ENCODE peak calls at places on chromosomes 7 and 10, in ten cellular contexts. One of them, this sample, is unnamed.

GRCh38 chr7:142785841-142786250 is 15.1 kb downstream of the PRSS2 start:
- DNase-seq in HT1080: no peak
- DNase-seq in activated CD8-positive, alpha-beta memory T cell treated with anti-CD3 and anti-CD28 coated beads, Interleukin-2, amount 10 ng/mL, durations not matched to agents 7 days and 5 days: peak; percentile 89
- DNase-seq in HS-5: no peak
- DNase-seq in left kidney: no peak
- DNase-seq in activated CD4-positive, alpha-beta T cell treated with anti-CD3 and anti-CD28 coated beads for 1 hour: peak; percentile 73
- DNase-seq in endothelial cell: no peak
- DNase-seq in KG1: no peak
- DNase-seq in choroid plexus epithelial cell: no peak
- DNase-seq in body of pancreas: no peak
- DNase-seq in this sample: no peak

GRCh38 chr10:102289356-102289755 is 44.0 kb downstream of the GBF1 start:
- DNase-seq in HT1080: no peak
- DNase-seq in activated CD8-positive, alpha-beta memory T cell treated with anti-CD3 and anti-CD28 coated beads, Interleukin-2, amount 10 ng/mL, durations not matched to agents 7 days and 5 days: no peak
- DNase-seq in HS-5: no peak
- DNase-seq in left kidney: no peak
- DNase-seq in activated CD4-positive, alpha-beta T cell treated with anti-CD3 and anti-CD28 coated beads for 1 hour: no peak
- DNase-seq in endothelial cell: no peak
- DNase-seq in KG1: no peak
- DNase-seq in choroid plexus epithelial cell: no peak
- DNase-seq in body of pancreas: no peak
- DNase-seq in this sample: no peak

GRCh38 chr10:114571316-114571999 is 86.6 kb downstream of the ABLIM1 start:
- DNase-seq in HT1080: no peak
- DNase-seq in activated CD8-positive, alpha-beta memory T cell treated with anti-CD3 and anti-CD28 coated beads, Interleukin-2, amount 10 ng/mL, durations not matched to agents 7 days and 5 days: no peak
- DNase-seq in HS-5: no peak
- DNase-seq in left kidney: peak; percentile 18
- DNase-seq in activated CD4-positive, alpha-beta T cell treated with anti-CD3 and anti-CD28 coated beads for 1 hour: no peak
- DNase-seq in endothelial cell: no peak
- DNase-seq in KG1: no peak
- DNase-seq in choroid plexus epithelial cell: peak; percentile 4
- DNase-seq in body of pancreas: peak; percentile 42
- DNase-seq in this sample: no peak

GRCh38 chr7:157527686-157528085 is 190.9 kb downstream of the DNAJB6 start:
- DNase-seq in HT1080: no peak
- DNase-seq in activated CD8-positive, alpha-beta memory T cell treated with anti-CD3 and anti-CD28 coated beads, Interleukin-2, amount 10 ng/mL, durations not matched to agents 7 days and 5 days: no peak
- DNase-seq in HS-5: no peak
- DNase-seq in left kidney: no peak
- DNase-seq in activated CD4-positive, alpha-beta T cell treated with anti-CD3 and anti-CD28 coated beads for 1 hour: no peak
- DNase-seq in endothelial cell: no peak
- DNase-seq in KG1: no peak
- DNase-seq in choroid plexus epithelial cell: no peak
- DNase-seq in body of pancreas: no peak
- DNase-seq in this sample: no peak

GRCh38 chr10:77969029-77969635 is 42.6 kb upstream of the DLG5 start:
- DNase-seq in HT1080: no peak
- DNase-seq in activated CD8-positive, alpha-beta memory T cell treated with anti-CD3 and anti-CD28 coated beads, Interleukin-2, amount 10 ng/mL, durations not matched to agents 7 days and 5 days: no peak
- DNase-seq in HS-5: no peak
- DNase-seq in left kidney: no peak
- DNase-seq in activated CD4-positive, alpha-beta T cell treated with anti-CD3 and anti-CD28 coated beads for 1 hour: no peak
- DNase-seq in endothelial cell: no peak
- DNase-seq in KG1: no peak
- DNase-seq in choroid plexus epithelial cell: no peak
- DNase-seq in body of pancreas: no peak
- DNase-seq in this sample: no peak

GRCh38 chr7:2860627-2861133 is 16.6 kb upstream of the GNA12 start:
- DNase-seq in HT1080: no peak
- DNase-seq in activated CD8-positive, alpha-beta memory T cell treated with anti-CD3 and anti-CD28 coated beads, Interleukin-2, amount 10 ng/mL, durations not matched to agents 7 days and 5 days: no peak
- DNase-seq in HS-5: no peak
- DNase-seq in left kidney: no peak
- DNase-seq in activated CD4-positive, alpha-beta T cell treated with anti-CD3 and anti-CD28 coated beads for 1 hour: no peak
- DNase-seq in endothelial cell: no peak
- DNase-seq in KG1: no peak
- DNase-seq in choroid plexus epithelial cell: no peak
- DNase-seq in body of pancreas: peak; percentile 89
- DNase-seq in this sample: no peak

GRCh38 chr10:120217736-120218135 is 239.3 kb upstream of the PLPP4 start:
- DNase-seq in HT1080: no peak
- DNase-seq in activated CD8-positive, alpha-beta memory T cell treated with anti-CD3 and anti-CD28 coated beads, Interleukin-2, amount 10 ng/mL, durations not matched to agents 7 days and 5 days: no peak
- DNase-seq in HS-5: no peak
- DNase-seq in left kidney: no peak
- DNase-seq in activated CD4-positive, alpha-beta T cell treated with anti-CD3 and anti-CD28 coated beads for 1 hour: no peak
- DNase-seq in endothelial cell: no peak
- DNase-seq in KG1: no peak
- DNase-seq in choroid plexus epithelial cell: no peak
- DNase-seq in body of pancreas: no peak
- DNase-seq in this sample: no peak

GRCh38 chr10:44576715-44577191 is 191.9 kb upstream of the CXCL12 start:
- DNase-seq in HT1080: no peak
- DNase-seq in activated CD8-positive, alpha-beta memory T cell treated with anti-CD3 and anti-CD28 coated beads, Interleukin-2, amount 10 ng/mL, durations not matched to agents 7 days and 5 days: no peak
- DNase-seq in HS-5: no peak
- DNase-seq in left kidney: peak; percentile 38
- DNase-seq in activated CD4-positive, alpha-beta T cell treated with anti-CD3 and anti-CD28 coated beads for 1 hour: no peak
- DNase-seq in endothelial cell: no peak
- DNase-seq in KG1: no peak
- DNase-seq in choroid plexus epithelial cell: peak; percentile 35
- DNase-seq in body of pancreas: no peak
- DNase-seq in this sample: no peak

GRCh38 chr10:52645435-52645776 is 127.2 kb downstream of the MBL2 start:
- DNase-seq in HT1080: no peak
- DNase-seq in activated CD8-positive, alpha-beta memory T cell treated with anti-CD3 and anti-CD28 coated beads, Interleukin-2, amount 10 ng/mL, durations not matched to agents 7 days and 5 days: no peak
- DNase-seq in HS-5: no peak
- DNase-seq in left kidney: no peak
- DNase-seq in activated CD4-positive, alpha-beta T cell treated with anti-CD3 and anti-CD28 coated beads for 1 hour: no peak
- DNase-seq in endothelial cell: no peak
- DNase-seq in KG1: no peak
- DNase-seq in choroid plexus epithelial cell: no peak
- DNase-seq in body of pancreas: no peak
- DNase-seq in this sample: no peak

GRCh38 chr10:70528726-70529362 is 50.3 kb downstream of the PALD1 start:
- DNase-seq in HT1080: peak; percentile 67
- DNase-seq in activated CD8-positive, alpha-beta memory T cell treated with anti-CD3 and anti-CD28 coated beads, Interleukin-2, amount 10 ng/mL, durations not matched to agents 7 days and 5 days: no peak
- DNase-seq in HS-5: no peak
- DNase-seq in left kidney: peak; percentile 81
- DNase-seq in activated CD4-positive, alpha-beta T cell treated with anti-CD3 and anti-CD28 coated beads for 1 hour: no peak
- DNase-seq in endothelial cell: no peak
- DNase-seq in KG1: no peak
- DNase-seq in choroid plexus epithelial cell: peak; percentile 70
- DNase-seq in body of pancreas: no peak
- DNase-seq in this sample: no peak

GRCh38 chr7:43479042-43479441 is 103.9 kb upstream of the STK17A start:
- DNase-seq in HT1080: peak; percentile 10
- DNase-seq in activated CD8-positive, alpha-beta memory T cell treated with anti-CD3 and anti-CD28 coated beads, Interleukin-2, amount 10 ng/mL, durations not matched to agents 7 days and 5 days: no peak
- DNase-seq in HS-5: no peak
- DNase-seq in left kidney: no peak
- DNase-seq in activated CD4-positive, alpha-beta T cell treated with anti-CD3 and anti-CD28 coated beads for 1 hour: no peak
- DNase-seq in endothelial cell: no peak
- DNase-seq in KG1: no peak
- DNase-seq in choroid plexus epithelial cell: no peak
- DNase-seq in body of pancreas: no peak
- DNase-seq in this sample: no peak

GRCh38 chr10:11434323-11434722 is 177.1 kb downstream of the USP6NL start:
- DNase-seq in HT1080: no peak
- DNase-seq in activated CD8-positive, alpha-beta memory T cell treated with anti-CD3 and anti-CD28 coated beads, Interleukin-2, amount 10 ng/mL, durations not matched to agents 7 days and 5 days: no peak
- DNase-seq in HS-5: no peak
- DNase-seq in left kidney: no peak
- DNase-seq in activated CD4-positive, alpha-beta T cell treated with anti-CD3 and anti-CD28 coated beads for 1 hour: no peak
- DNase-seq in endothelial cell: no peak
- DNase-seq in KG1: no peak
- DNase-seq in choroid plexus epithelial cell: no peak
- DNase-seq in body of pancreas: no peak
- DNase-seq in this sample: no peak

GRCh38 chr7:24851791-24852190 is 94.5 kb upstream of the GSDME start:
- DNase-seq in HT1080: peak; percentile 71
- DNase-seq in activated CD8-positive, alpha-beta memory T cell treated with anti-CD3 and anti-CD28 coated beads, Interleukin-2, amount 10 ng/mL, durations not matched to agents 7 days and 5 days: peak; percentile 51
- DNase-seq in HS-5: no peak
- DNase-seq in left kidney: no peak
- DNase-seq in activated CD4-positive, alpha-beta T cell treated with anti-CD3 and anti-CD28 coated beads for 1 hour: no peak
- DNase-seq in endothelial cell: no peak
- DNase-seq in KG1: no peak
- DNase-seq in choroid plexus epithelial cell: peak; percentile 58
- DNase-seq in body of pancreas: no peak
- DNase-seq in this sample: no peak

GRCh38 chr10:61588770-61589211 is 73.9 kb upstream of the CABCOCO1 start:
- DNase-seq in HT1080: no peak
- DNase-seq in activated CD8-positive, alpha-beta memory T cell treated with anti-CD3 and anti-CD28 coated beads, Interleukin-2, amount 10 ng/mL, durations not matched to agents 7 days and 5 days: no peak
- DNase-seq in HS-5: no peak
- DNase-seq in left kidney: peak; percentile 19
- DNase-seq in activated CD4-positive, alpha-beta T cell treated with anti-CD3 and anti-CD28 coated beads for 1 hour: no peak
- DNase-seq in endothelial cell: no peak
- DNase-seq in KG1: no peak
- DNase-seq in choroid plexus epithelial cell: no peak
- DNase-seq in body of pancreas: no peak
- DNase-seq in this sample: no peak

GRCh38 chr7:742791-743190 is 15.7 kb upstream of the PRKAR1B start:
- DNase-seq in HT1080: no peak
- DNase-seq in activated CD8-positive, alpha-beta memory T cell treated with anti-CD3 and anti-CD28 coated beads, Interleukin-2, amount 10 ng/mL, durations not matched to agents 7 days and 5 days: no peak
- DNase-seq in HS-5: no peak
- DNase-seq in left kidney: no peak
- DNase-seq in activated CD4-positive, alpha-beta T cell treated with anti-CD3 and anti-CD28 coated beads for 1 hour: no peak
- DNase-seq in endothelial cell: no peak
- DNase-seq in KG1: no peak
- DNase-seq in choroid plexus epithelial cell: no peak
- DNase-seq in body of pancreas: no peak
- DNase-seq in this sample: no peak

GRCh38 chr10:71860243-71861029 is 9.4 kb upstream of the PSAP start:
- DNase-seq in HT1080: peak; percentile 100
- DNase-seq in activated CD8-positive, alpha-beta memory T cell treated with anti-CD3 and anti-CD28 coated beads, Interleukin-2, amount 10 ng/mL, durations not matched to agents 7 days and 5 days: peak; percentile 57
- DNase-seq in HS-5: peak; percentile 99
- DNase-seq in left kidney: peak; percentile 86
- DNase-seq in activated CD4-positive, alpha-beta T cell treated with anti-CD3 and anti-CD28 coated beads for 1 hour: no peak
- DNase-seq in endothelial cell: peak; percentile 20
- DNase-seq in KG1: no peak
- DNase-seq in choroid plexus epithelial cell: peak; percentile 100
- DNase-seq in body of pancreas: peak; percentile 93
- DNase-seq in this sample: no peak

GRCh38 chr10:86654411-86655172 is at the start of gene OPN4:
- DNase-seq in HT1080: peak; percentile 90
- DNase-seq in activated CD8-positive, alpha-beta memory T cell treated with anti-CD3 and anti-CD28 coated beads, Interleukin-2, amount 10 ng/mL, durations not matched to agents 7 days and 5 days: no peak
- DNase-seq in HS-5: no peak
- DNase-seq in left kidney: no peak
- DNase-seq in activated CD4-positive, alpha-beta T cell treated with anti-CD3 and anti-CD28 coated beads for 1 hour: no peak
- DNase-seq in endothelial cell: no peak
- DNase-seq in KG1: no peak
- DNase-seq in choroid plexus epithelial cell: no peak
- DNase-seq in body of pancreas: no peak
- DNase-seq in this sample: no peak

GRCh38 chr7:145848691-145849090 is 267.9 kb upstream of the CNTNAP2 start:
- DNase-seq in HT1080: peak; percentile 38
- DNase-seq in activated CD8-positive, alpha-beta memory T cell treated with anti-CD3 and anti-CD28 coated beads, Interleukin-2, amount 10 ng/mL, durations not matched to agents 7 days and 5 days: no peak
- DNase-seq in HS-5: no peak
- DNase-seq in left kidney: peak; percentile 64
- DNase-seq in activated CD4-positive, alpha-beta T cell treated with anti-CD3 and anti-CD28 coated beads for 1 hour: no peak
- DNase-seq in endothelial cell: no peak
- DNase-seq in KG1: no peak
- DNase-seq in choroid plexus epithelial cell: peak; percentile 52
- DNase-seq in body of pancreas: no peak
- DNase-seq in this sample: no peak

GRCh38 chr7:159050703-159051102 is 94.0 kb downstream of the VIPR2 start:
- DNase-seq in HT1080: no peak
- DNase-seq in activated CD8-positive, alpha-beta memory T cell treated with anti-CD3 and anti-CD28 coated beads, Interleukin-2, amount 10 ng/mL, durations not matched to agents 7 days and 5 days: no peak
- DNase-seq in HS-5: no peak
- DNase-seq in left kidney: no peak
- DNase-seq in activated CD4-positive, alpha-beta T cell treated with anti-CD3 and anti-CD28 coated beads for 1 hour: no peak
- DNase-seq in endothelial cell: no peak
- DNase-seq in KG1: no peak
- DNase-seq in choroid plexus epithelial cell: no peak
- DNase-seq in body of pancreas: no peak
- DNase-seq in this sample: no peak

GRCh38 chr10:29702288-29703164 is 67.8 kb upstream of the SVIL start:
- DNase-seq in HT1080: no peak
- DNase-seq in activated CD8-positive, alpha-beta memory T cell treated with anti-CD3 and anti-CD28 coated beads, Interleukin-2, amount 10 ng/mL, durations not matched to agents 7 days and 5 days: no peak
- DNase-seq in HS-5: no peak
- DNase-seq in left kidney: no peak
- DNase-seq in activated CD4-positive, alpha-beta T cell treated with anti-CD3 and anti-CD28 coated beads for 1 hour: no peak
- DNase-seq in endothelial cell: no peak
- DNase-seq in KG1: no peak
- DNase-seq in choroid plexus epithelial cell: peak; percentile 57
- DNase-seq in body of pancreas: no peak
- DNase-seq in this sample: no peak

GRCh38 chr7:100626530-100627237 is 14.3 kb downstream of the MOSPD3 start:
- DNase-seq in HT1080: no peak
- DNase-seq in activated CD8-positive, alpha-beta memory T cell treated with anti-CD3 and anti-CD28 coated beads, Interleukin-2, amount 10 ng/mL, durations not matched to agents 7 days and 5 days: peak; percentile 96
- DNase-seq in HS-5: no peak
- DNase-seq in left kidney: peak; percentile 87
- DNase-seq in activated CD4-positive, alpha-beta T cell treated with anti-CD3 and anti-CD28 coated beads for 1 hour: peak; percentile 80
- DNase-seq in endothelial cell: peak; percentile 76
- DNase-seq in KG1: no peak
- DNase-seq in choroid plexus epithelial cell: peak; percentile 82
- DNase-seq in body of pancreas: peak; percentile 73
- DNase-seq in this sample: peak; percentile 76

GRCh38 chr10:122126763-122127659 is 138.0 kb downstream of the TACC2 start:
- DNase-seq in HT1080: peak; percentile 95
- DNase-seq in activated CD8-positive, alpha-beta memory T cell treated with anti-CD3 and anti-CD28 coated beads, Interleukin-2, amount 10 ng/mL, durations not matched to agents 7 days and 5 days: no peak
- DNase-seq in HS-5: no peak
- DNase-seq in left kidney: peak; percentile 62
- DNase-seq in activated CD4-positive, alpha-beta T cell treated with anti-CD3 and anti-CD28 coated beads for 1 hour: no peak
- DNase-seq in endothelial cell: no peak
- DNase-seq in KG1: no peak
- DNase-seq in choroid plexus epithelial cell: peak; percentile 92
- DNase-seq in body of pancreas: no peak
- DNase-seq in this sample: no peak

GRCh38 chr7:81645435-81645834 is 124.4 kb downstream of the HGF start:
- DNase-seq in HT1080: no peak
- DNase-seq in activated CD8-positive, alpha-beta memory T cell treated with anti-CD3 and anti-CD28 coated beads, Interleukin-2, amount 10 ng/mL, durations not matched to agents 7 days and 5 days: no peak
- DNase-seq in HS-5: no peak
- DNase-seq in left kidney: no peak
- DNase-seq in activated CD4-positive, alpha-beta T cell treated with anti-CD3 and anti-CD28 coated beads for 1 hour: no peak
- DNase-seq in endothelial cell: no peak
- DNase-seq in KG1: no peak
- DNase-seq in choroid plexus epithelial cell: no peak
- DNase-seq in body of pancreas: no peak
- DNase-seq in this sample: no peak

GRCh38 chr7:944744-945143 is 9.7 kb downstream of the ADAP1 start:
- DNase-seq in HT1080: no peak
- DNase-seq in activated CD8-positive, alpha-beta memory T cell treated with anti-CD3 and anti-CD28 coated beads, Interleukin-2, amount 10 ng/mL, durations not matched to agents 7 days and 5 days: no peak
- DNase-seq in HS-5: no peak
- DNase-seq in left kidney: no peak
- DNase-seq in activated CD4-positive, alpha-beta T cell treated with anti-CD3 and anti-CD28 coated beads for 1 hour: no peak
- DNase-seq in endothelial cell: no peak
- DNase-seq in KG1: no peak
- DNase-seq in choroid plexus epithelial cell: no peak
- DNase-seq in body of pancreas: no peak
- DNase-seq in this sample: no peak

GRCh38 chr10:28202941-28203352 is 99.9 kb downstream of the MPP7 start:
- DNase-seq in HT1080: no peak
- DNase-seq in activated CD8-positive, alpha-beta memory T cell treated with anti-CD3 and anti-CD28 coated beads, Interleukin-2, amount 10 ng/mL, durations not matched to agents 7 days and 5 days: no peak
- DNase-seq in HS-5: no peak
- DNase-seq in left kidney: peak; percentile 20
- DNase-seq in activated CD4-positive, alpha-beta T cell treated with anti-CD3 and anti-CD28 coated beads for 1 hour: no peak
- DNase-seq in endothelial cell: no peak
- DNase-seq in KG1: no peak
- DNase-seq in choroid plexus epithelial cell: no peak
- DNase-seq in body of pancreas: no peak
- DNase-seq in this sample: no peak

GRCh38 chr7:23598321-23598720 is 1.1 kb downstream of the CCDC126 start:
- DNase-seq in HT1080: no peak
- DNase-seq in activated CD8-positive, alpha-beta memory T cell treated with anti-CD3 and anti-CD28 coated beads, Interleukin-2, amount 10 ng/mL, durations not matched to agents 7 days and 5 days: no peak
- DNase-seq in HS-5: no peak
- DNase-seq in left kidney: peak; percentile 26
- DNase-seq in activated CD4-positive, alpha-beta T cell treated with anti-CD3 and anti-CD28 coated beads for 1 hour: no peak
- DNase-seq in endothelial cell: no peak
- DNase-seq in KG1: no peak
- DNase-seq in choroid plexus epithelial cell: no peak
- DNase-seq in body of pancreas: no peak
- DNase-seq in this sample: no peak

This sample was measured in B cell.